ENCODE peak calls at places on chromosomes 16 and 17, in eight cellular contexts. I, Q, B, R, K, A, Z and T are unnamed samples.
A peak's percentile ranks its signal among the peaks of the same experiment; 100 is the strongest.

GRCh38 chr16:81388357-81388756 is 56.3 kb upstream of the CMIP start:
- DNase-seq in I (no peak), Q (no peak), B (no peak), R (no peak), K (no peak), A (no peak), Z (no peak), T (no peak)

GRCh38 chr17:10623786-10624338 is 33.2 kb downstream of the MYH3 start:
- DNase-seq in I (no peak), Q (no peak), B (no peak), R (no peak), K (no peak), A (no peak), Z (no peak), T (no peak)

GRCh38 chr17:35537569-35538209 is at the start of gene SLFN12L:
- DNase-seq in I (no peak), Q (no peak), B (peak; percentile 10), R (no peak), K (no peak), A (no peak), Z (no peak), T (peak; percentile 40)

GRCh38 chr17:2122641-2123302 is 67.9 kb downstream of the HIC1 start:
- DNase-seq in I (no peak), Q (peak; percentile 34), B (peak; percentile 81), R (no peak), K (peak; percentile 73), A (peak; percentile 61), Z (peak; percentile 55), T (peak; percentile 56)

GRCh38 chr17:81549826-81550225 is 2.3 kb downstream of the FAAP100 start:
- DNase-seq in I (no peak), Q (no peak), B (no peak), R (no peak), K (no peak), A (no peak), Z (no peak), T (no peak)

GRCh38 chr16:84722068-84722467 is 22.3 kb downstream of the USP10 start:
- DNase-seq in I (no peak), Q (no peak), B (no peak), R (no peak), K (no peak), A (no peak), Z (no peak), T (no peak)

GRCh38 chr16:25210758-25211157 is 6.0 kb upstream of the AQP8 start:
- DNase-seq in I (no peak), Q (no peak), B (peak; percentile 66), R (no peak), K (peak; percentile 82), A (no peak), Z (no peak), T (no peak)

GRCh38 chr16:10847166-10847565 is 28.6 kb upstream of the TVP23A start:
- DNase-seq in I (no peak), Q (no peak), B (no peak), R (no peak), K (no peak), A (no peak), Z (no peak), T (no peak)

GRCh38 chr16:19691161-19691850 is 26.7 kb downstream of the KNOP1 start:
- DNase-seq in I (no peak), Q (no peak), B (no peak), R (no peak), K (no peak), A (no peak), Z (no peak), T (no peak)

GRCh38 chr16:52912565-52913173 is 140.0 kb downstream of the CHD9NB start:
- DNase-seq in I (peak; percentile 80), Q (peak; percentile 85), B (peak; percentile 63), R (peak; percentile 74), K (peak; percentile 64), A (peak; percentile 63), Z (peak; percentile 52), T (peak; percentile 45)

GRCh38 chr17:8420041-8420934 is 15.4 kb upstream of the NDEL1 start:
- DNase-seq in I (no peak), Q (peak; percentile 94), B (peak; percentile 85), R (no peak), K (peak; percentile 29), A (peak; percentile 84), Z (no peak), T (no peak)

GRCh38 chr17:50578173-50578572 is 17.7 kb downstream of the CACNA1G start:
- DNase-seq in I (no peak), Q (no peak), B (no peak), R (no peak), K (no peak), A (no peak), Z (no peak), T (no peak)

GRCh38 chr16:89815639-89816348 is 653 bp downstream of the FANCA start:
- DNase-seq in I (no peak), Q (no peak), B (no peak), R (peak; percentile 28), K (no peak), A (no peak), Z (peak; percentile 52), T (peak; percentile 52)

GRCh38 chr17:29256735-29257466 is 10.2 kb downstream of the CRYBA1 start:
- DNase-seq in I (no peak), Q (no peak), B (peak; percentile 59), R (no peak), K (no peak), A (no peak), Z (no peak), T (no peak)

GRCh38 chr16:79100456-79100855 is 500.1 kb downstream of the MAF start:
- DNase-seq in I (no peak), Q (no peak), B (no peak), R (no peak), K (no peak), A (no peak), Z (no peak), T (no peak)

GRCh38 chr16:88406096-88407041 is 23.6 kb downstream of the ZNF469 start:
- DNase-seq in I (no peak), Q (no peak), B (no peak), R (no peak), K (no peak), A (no peak), Z (no peak), T (no peak)
- TF ChIP-seq CTCF in I (peak; percentile 60), Q (no peak), B (no peak), R (no peak), K (peak; percentile 59), A (no peak), Z (no peak), T (no peak)

GRCh38 chr17:58052951-58053715 is 30.1 kb upstream of the DYNLL2 start:
- DNase-seq in I (no peak), Q (no peak), B (peak; percentile 3), R (no peak), K (no peak), A (no peak), Z (no peak), T (no peak)

GRCh38 chr17:58046230-58047094 is 36.8 kb upstream of the DYNLL2 start:
- DNase-seq in I (peak; percentile 66), Q (no peak), B (no peak), R (no peak), K (no peak), A (no peak), Z (no peak), T (no peak)

GRCh38 chr17:58054641-58055040 is 28.6 kb upstream of the DYNLL2 start:
- DNase-seq in I (no peak), Q (no peak), B (no peak), R (no peak), K (no peak), A (no peak), Z (no peak), T (no peak)

GRCh38 chr17:58047751-58048150 is 35.5 kb upstream of the DYNLL2 start:
- DNase-seq in I (no peak), Q (no peak), B (no peak), R (no peak), K (no peak), A (no peak), Z (no peak), T (no peak)

DNA sequence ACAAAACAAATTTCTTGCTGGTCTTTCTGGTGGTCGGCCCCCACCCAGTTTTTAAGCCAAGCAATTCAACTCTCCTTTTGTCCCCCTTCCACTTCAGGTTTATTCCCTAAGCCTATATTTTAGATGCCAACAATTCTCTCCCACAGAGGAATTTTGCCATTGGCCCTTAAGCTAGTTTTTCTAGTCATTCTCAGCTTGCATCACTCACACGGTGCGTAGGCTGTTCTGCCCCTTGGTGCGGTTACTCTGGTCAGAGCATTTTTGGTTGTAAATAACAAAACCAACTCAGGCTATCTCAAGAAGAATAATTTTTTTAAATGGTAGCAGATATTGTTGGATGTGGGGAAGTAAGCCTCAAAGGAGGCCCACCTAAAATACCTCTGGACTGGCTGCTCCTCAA is 33.7 kb upstream of the DYNLL2 start:
- DNase-seq in I (peak; percentile 8), Q (no peak), B (no peak), R (no peak), K (no peak), A (no peak), Z (no peak), T (no peak)
- TF ChIP-seq CTCF in I (no peak), Q (no peak), B (no peak), R (no peak), K (no peak), A (no peak), Z (no peak), T (no peak)

GRCh38 chr17:55159251-55159650 is 105.5 kb upstream of the HLF start:
- DNase-seq in I (no peak), Q (no peak), B (peak; percentile 54), R (no peak), K (no peak), A (no peak), Z (no peak), T (no peak)

GRCh38 chr17:55160501-55160900 is 104.3 kb upstream of the HLF start:
- DNase-seq in I (no peak), Q (no peak), B (no peak), R (no peak), K (no peak), A (no peak), Z (no peak), T (no peak)

GRCh38 chr17:55157165-55157564 is 107.6 kb upstream of the HLF start:
- DNase-seq in I (no peak), Q (no peak), B (peak; percentile 33), R (no peak), K (no peak), A (no peak), Z (no peak), T (no peak)

GRCh38 chr17:55155867-55156560 is 108.7 kb upstream of the HLF start:
- DNase-seq in I (no peak), Q (no peak), B (no peak), R (no peak), K (no peak), A (no peak), Z (no peak), T (no peak)

DNA sequence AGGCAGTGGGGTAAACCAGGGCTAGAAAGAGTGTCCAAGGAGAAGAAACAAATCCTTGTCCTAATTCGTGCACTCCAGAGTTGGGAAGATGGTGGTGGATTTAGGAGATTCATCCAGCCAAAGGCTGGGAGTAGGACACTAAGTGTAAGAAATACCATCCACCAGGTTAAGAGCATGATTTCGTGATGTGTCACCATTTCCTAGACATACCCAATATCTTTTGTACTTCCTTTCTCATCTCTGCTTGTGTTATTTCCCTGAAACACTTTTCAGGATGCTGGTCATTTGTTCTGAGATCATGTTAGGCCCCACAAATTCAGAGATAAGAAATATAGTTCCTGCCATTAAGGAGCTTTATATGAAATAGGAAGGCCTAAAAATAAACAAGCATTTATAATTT is 106.3 kb upstream of the HLF start:
- DNase-seq in I (no peak), Q (no peak), B (peak; percentile 53), R (no peak), K (no peak), A (no peak), Z (no peak), T (no peak)
- TF ChIP-seq CTCF in I (no peak), Q (no peak), B (no peak), R (no peak), K (no peak), A (no peak), Z (no peak), T (no peak)

GRCh38 chr16:85750021-85750826 is 672 bp downstream of the C16orf74 start:
- DNase-seq in I (peak; percentile 55), Q (peak; percentile 36), B (peak; percentile 52), R (no peak), K (no peak), A (no peak), Z (peak; percentile 68), T (peak; percentile 63)
- TF ChIP-seq CTCF in I (no peak), Q (no peak), B (no peak), R (no peak), K (peak; percentile 7), A (no peak), Z (no peak), T (no peak)